ENCODE peak calls at places on chromosome 9, in five cellular contexts. Q is naive thymus-derived CD8-positive, alpha-beta T cell; P is HFF-Myc; F is GM12865; B is T-cell. A is an unnamed sample.

GRCh38 chr9:101738566-101739183 is at the start of gene GRIN3A:
- DNase-seq in Q (no peak), P (no peak), F (no peak), B (no peak), A (no peak)

GRCh38 chr9:114483499-114483898 is 21.8 kb downstream of the WHRN start:
- DNase-seq in Q (no peak), P (no peak), F (no peak), B (no peak), A (no peak)

GRCh38 chr9:127917603-127918002 is 762 bp upstream of the ST6GALNAC4 start:
- DNase-seq in Q (no peak), P (no peak), F (peak), B (no peak), A (no peak)

GRCh38 chr9:130417602-130418001 is 27.2 kb upstream of the ASS1 start:
- DNase-seq in Q (no peak), P (no peak), F (peak), B (no peak), A (no peak)

GRCh38 chr9:69081261-69081660 is 45.7 kb downstream of the FXN start:
- DNase-seq in Q (no peak), P (no peak), F (no peak), B (no peak), A (no peak)

GRCh38 chr9:135304886-135305285 is 174.7 kb upstream of the PPP1R26 start:
- DNase-seq in Q (no peak), P (no peak), F (no peak), B (no peak), A (no peak)

GRCh38 chr9:131422241-131422792 is 28.4 kb downstream of the PRRC2B start:
- DNase-seq in Q (no peak), P (no peak), F (no peak), B (no peak), A (no peak)

GRCh38 chr9:73871636-73872035 is 625.5 kb upstream of the RORB start:
- DNase-seq in Q (no peak), P (no peak), F (no peak), B (no peak), A (no peak)

GRCh38 chr9:38437193-38437823 is 13.1 kb upstream of the IGFBPL1 start:
- DNase-seq in Q (no peak), P (no peak), F (peak), B (no peak), A (no peak)

GRCh38 chr9:70971698-70972097 is 149.7 kb downstream of the TRPM3 start:
- DNase-seq in Q (no peak), P (no peak), F (no peak), B (no peak), A (no peak)

GRCh38 chr9:93450817-93451761 is at the start of gene FAM120A:
- DNase-seq in Q (peak), P (no peak), F (peak), B (peak), A (peak)

GRCh38 chr9:76177924-76178323 is 216.3 kb downstream of the RFK start:
- DNase-seq in Q (no peak), P (no peak), F (no peak), B (no peak), A (no peak)

GRCh38 chr9:131318211-131318610 is 28.7 kb downstream of the PLPP7 start:
- DNase-seq in Q (no peak), P (peak), F (no peak), B (no peak), A (no peak)

GRCh38 chr9:96483197-96483596 is 33.2 kb downstream of the HABP4 start:
- DNase-seq in Q (no peak), P (no peak), F (no peak), B (no peak), A (no peak)

GRCh38 chr9:131656356-131657030 is 83.4 kb downstream of the RAPGEF1 start:
- DNase-seq in Q (peak), P (no peak), F (peak), B (peak), A (no peak)

GRCh38 chr9:93304574-93305496 is 120.9 kb downstream of the WNK2 start:
- DNase-seq in Q (no peak), P (peak), F (peak), B (no peak), A (no peak)

A was measured in AG09319.